ENCODE peak calls at places on chromosome 5, in four cellular contexts. D is left kidney, O is left lobe of liver, T is brain microvascular endothelial cell. W is an unnamed sample.
A peak's percentile ranks its signal among the peaks of the same experiment; 100 is the strongest.

GRCh38 chr5:58188287-58188651 is 271.6 kb downstream of the PLK2 start:
- DNase-seq in D (peak; percentile 34), O (no peak), T (peak; percentile 82), W (peak; percentile 87)

GRCh38 chr5:76269259-76269958 is 133.7 kb upstream of the IQGAP2 start:
- DNase-seq in T (no peak), O (no peak), D (no peak), W (peak; percentile 1)

GRCh38 chr5:157877821-157878220 is 18.9 kb upstream of the CLINT1 start:
- DNase-seq in D (no peak), O (no peak), T (no peak), W (no peak)

GRCh38 chr5:98397081-98397480 is 376.4 kb upstream of the RGMB start:
- DNase-seq in O (no peak), D (no peak), T (peak; percentile 15), W (peak; percentile 71)

GRCh38 chr5:80960531-80961375 is 590 bp downstream of the RASGRF2 start:
- DNase-seq in O (no peak), T (no peak), D (peak; percentile 51), W (no peak)

GRCh38 chr5:16048132-16048531 is 131.5 kb downstream of the MARCHF11 start:
- DNase-seq in D (no peak), T (no peak), O (no peak), W (no peak)

GRCh38 chr5:177296581-177296980 is 6.9 kb downstream of the RAB24 start:
- DNase-seq in T (no peak), O (no peak), D (no peak), W (no peak)

GRCh38 chr5:124310453-124310852 is 436.0 kb downstream of the ZNF608 start:
- DNase-seq in D (peak; percentile 12), T (no peak), O (no peak), W (no peak)

GRCh38 chr5:137594717-137595116 is 95.6 kb upstream of the SPOCK1 start:
- DNase-seq in D (peak; percentile 72), O (no peak), T (no peak), W (peak; percentile 19)

GRCh38 chr5:76607353-76607871 is 15.8 kb downstream of the F2RL2 start:
- DNase-seq in O (no peak), T (no peak), D (peak; percentile 52), W (peak; percentile 69)

GRCh38 chr5:98398465-98398864 is 375.0 kb upstream of the RGMB start:
- DNase-seq in D (no peak), O (no peak), T (no peak), W (no peak)

GRCh38 chr5:173501922-173502321 is 114.5 kb downstream of the BOD1 start:
- DNase-seq in O (no peak), D (no peak), T (no peak), W (no peak)

GRCh38 chr5:144469106-144469505 is 298.4 kb downstream of the KCTD16 start:
- DNase-seq in O (no peak), D (no peak), T (no peak), W (peak; percentile 75)

GRCh38 chr5:111063709-111064322 is 7.7 kb upstream of the TSLP start:
- DNase-seq in O (peak; percentile 51), T (no peak), D (peak; percentile 30), W (no peak)

GRCh38 chr5:130710596-130710995 is 454.5 kb downstream of the HINT1 start:
- DNase-seq in O (no peak), T (peak; percentile 92), D (peak; percentile 27), W (peak; percentile 82)

GRCh38 chr5:93532370-93532769 is 48.6 kb downstream of the NR2F1-AS1 start:
- DNase-seq in D (peak; percentile 28), O (peak; percentile 91), T (peak; percentile 84), W (peak; percentile 93)

GRCh38 chr5:43041669-43042175 is 1.6 kb upstream of the ANXA2R start:
- DNase-seq in T (peak; percentile 89), O (peak; percentile 69), D (peak; percentile 77), W (peak; percentile 89)

GRCh38 chr5:17151686-17152085 is 65.7 kb upstream of the BASP1 start:
- DNase-seq in D (no peak), O (no peak), T (no peak), W (peak; percentile 36)

GRCh38 chr5:173670130-173670591 is 53.7 kb upstream of the BOD1 start:
- DNase-seq in D (no peak), O (no peak), T (no peak), W (peak; percentile 54)

GRCh38 chr5:1291611-1292080 is 3.2 kb downstream of the TERT start:
- DNase-seq in O (peak; percentile 27), T (no peak), D (no peak), W (no peak)

GRCh38 chr5:138725153-138725884 is 27.9 kb upstream of the CTNNA1 start:
- DNase-seq in O (no peak), T (peak; percentile 45), D (peak; percentile 85), W (peak; percentile 65)

GRCh38 chr5:79794347-79794746 is 104.7 kb downstream of the CMYA5 start:
- DNase-seq in O (no peak), D (no peak), T (no peak), W (no peak)

GRCh38 chr5:168947212-168947868 is 353.6 kb downstream of the SLIT3 start:
- DNase-seq in O (peak; percentile 51), T (peak; percentile 25), D (peak; percentile 92), W (no peak)

GRCh38 chr5:173513521-173513991 is 102.9 kb downstream of the BOD1 start:
- DNase-seq in O (no peak), D (no peak), T (peak; percentile 60), W (peak; percentile 43)

GRCh38 chr5:72470817-72471216 is 36.4 kb downstream of the ZNF366 start:
- DNase-seq in O (no peak), D (no peak), T (peak; percentile 27), W (peak; percentile 70)

GRCh38 chr5:55533806-55534435 is 843 bp downstream of the PLPP1 start:
- DNase-seq in D (peak; percentile 94), O (no peak), T (peak; percentile 44), W (peak; percentile 44)

GRCh38 chr5:57383093-57383861 is 99.3 kb downstream of the ACTBL2 start:
- DNase-seq in T (peak; percentile 93), D (peak; percentile 16), O (no peak), W (peak; percentile 89)

GRCh38 chr5:43773032-43773830 is 170.3 kb downstream of the NNT start:
- DNase-seq in T (peak; percentile 40), O (no peak), D (no peak), W (peak; percentile 76)

GRCh38 chr5:26329562-26330189 is 708.7 kb downstream of the CDH9 start:
- DNase-seq in T (no peak), D (peak; percentile 44), O (no peak), W (no peak)

GRCh38 chr5:94174748-94175411 is 433.5 kb upstream of the POU5F2 start:
- DNase-seq in T (peak; percentile 13), D (no peak), O (no peak), W (peak; percentile 66)

GRCh38 chr5:171388816-171389168 is 1.1 kb downstream of the NPM1 start:
- DNase-seq in D (no peak), O (no peak), T (no peak), W (no peak)

GRCh38 chr5:88388476-88389170 is 120.0 kb upstream of the TMEM161B start:
- DNase-seq in O (no peak), D (peak; percentile 29), T (no peak), W (no peak)

GRCh38 chr5:29758986-29759421 is 1434.5 kb upstream of the CDH6 start:
- DNase-seq in O (no peak), T (no peak), D (peak; percentile 5), W (no peak)

GRCh38 chr5:57482671-57483106 is at the start of gene ACTBL2:
- DNase-seq in D (no peak), T (peak; percentile 79), O (no peak), W (peak; percentile 94)

GRCh38 chr5:140408750-140409241 is 7.2 kb downstream of the ANKHD1 start:
- DNase-seq in T (no peak), O (no peak), D (no peak), W (no peak)

GRCh38 chr5:142316051-142316450 is 8.8 kb downstream of the SPRY4 start:
- DNase-seq in D (peak; percentile 66), O (no peak), T (no peak), W (no peak)

GRCh38 chr5:97266576-97266975 is 83.5 kb upstream of the RIOK2 start:
- DNase-seq in D (no peak), O (peak; percentile 51), T (no peak), W (peak; percentile 1)